ENCODE peak calls at places on chromosomes 5 and 9, in five cellular contexts. O is colonic mucosa, T is GM23248, K is IMR-90, P is astrocyte. Y is an unnamed sample.

GRCh38 chr5:9468070-9468388 is 77.8 kb downstream of the SEMA5A start:
- DNase-seq in P (peak), K (peak), O (peak), T (peak), Y (peak)

GRCh38 chr5:127925916-127926315 is 157.7 kb upstream of the SLC12A2 start:
- DNase-seq in T (peak), O (peak), P (peak), K (no peak), Y (no peak)

GRCh38 chr9:125133403-125134316 is 9.7 kb downstream of the SCAI start:
- DNase-seq in O (no peak), P (no peak), T (no peak), K (peak), Y (peak)

GRCh38 chr5:168552146-168552545 is 23.0 kb downstream of the FBLL1 start:
- DNase-seq in K (peak), P (peak), T (peak), O (no peak), Y (peak)

GRCh38 chr5:67659288-67659687 is 462.7 kb upstream of the CD180 start:
- DNase-seq in T (no peak), O (no peak), K (no peak), P (peak), Y (no peak)

GRCh38 chr9:130239741-130240241 is 25.8 kb upstream of the HMCN2 start:
- DNase-seq in O (no peak), K (peak), T (peak), P (no peak), Y (no peak)

GRCh38 chr5:15170173-15170572 is 298.6 kb upstream of the ANKH start:
- DNase-seq in O (no peak), P (no peak), T (no peak), K (no peak), Y (no peak)

GRCh38 chr5:14174235-14174636 is 31.1 kb downstream of the TRIO start:
- DNase-seq in O (no peak), P (no peak), T (no peak), K (peak), Y (no peak)

GRCh38 chr9:108775901-108776306 is 79.9 kb downstream of the ACTL7B start:
- DNase-seq in O (no peak), P (no peak), T (no peak), K (no peak), Y (peak)

GRCh38 chr9:16384993-16385392 is 485.5 kb downstream of the BNC2 start:
- DNase-seq in O (no peak), P (no peak), T (no peak), K (no peak), Y (no peak)

GRCh38 chr5:447501-447900 is 4.5 kb downstream of the EXOC3 start:
- DNase-seq in T (no peak), P (no peak), O (no peak), K (no peak), Y (no peak)

GRCh38 chr9:16627967-16628366 is 242.5 kb downstream of the BNC2 start:
- DNase-seq in T (peak), P (peak), O (peak), K (peak), Y (peak)

GRCh38 chr5:167665841-167666375 is 625.5 kb upstream of the WWC1 start:
- DNase-seq in O (no peak), K (no peak), P (peak), T (no peak), Y (no peak)

GRCh38 chr5:138705007-138705406 is 48.2 kb upstream of the CTNNA1 start:
- DNase-seq in K (no peak), O (no peak), T (no peak), P (no peak), Y (no peak)

GRCh38 chr5:129670944-129671343 is 77.0 kb upstream of the MINAR2 start:
- DNase-seq in P (peak), O (no peak), K (peak), T (peak), Y (peak)

GRCh38 chr5:38253759-38254158 is 4.6 kb upstream of the EGFLAM start:
- DNase-seq in P (no peak), T (no peak), K (no peak), O (no peak), Y (no peak)

GRCh38 chr9:17394868-17395488 is 183.9 kb upstream of the SH3GL2 start:
- DNase-seq in O (no peak), T (no peak), K (no peak), P (no peak), Y (no peak)

GRCh38 chr9:99296375-99296951 is 74.4 kb downstream of the SEC61B start:
- DNase-seq in O (no peak), K (no peak), P (no peak), T (peak), Y (no peak)

GRCh38 chr5:168712280-168712924 is 133.2 kb upstream of the PANK3 start:
- DNase-seq in K (peak), P (peak), T (peak), O (no peak), Y (peak)

GRCh38 chr5:58988938-58989337 is 406.1 kb downstream of the RAB3C start:
- DNase-seq in P (no peak), T (no peak), K (no peak), O (no peak), Y (no peak)

GRCh38 chr5:2177244-2177643 is 294.5 kb upstream of the IRX4 start:
- DNase-seq in P (no peak), O (no peak), K (no peak), T (no peak), Y (no peak)

GRCh38 chr9:38622083-38622674 is 1.8 kb upstream of the ANKRD18A start:
- DNase-seq in O (peak), T (peak), K (no peak), P (no peak), Y (peak)
- H3K9ac ChIP-seq in O (peak), T (no peak), K (no peak), P (no peak), Y (no peak)

GRCh38 chr9:81801190-81801589 is 111.8 kb upstream of the TLE1 start:
- DNase-seq in T (peak), K (peak), O (no peak), P (peak), Y (no peak)
- H3K9ac ChIP-seq in T (no peak), K (no peak), O (no peak), P (no peak), Y (no peak)

GRCh38 chr5:140989254-140989653 is 23.0 kb downstream of the PCDHAC2 start:
- DNase-seq in K (no peak), O (no peak), P (no peak), T (no peak), Y (no peak)
- H3K9ac ChIP-seq in K (no peak), O (no peak), P (no peak), T (no peak), Y (no peak)

GRCh38 chr5:40410231-40410861 is 269.4 kb upstream of the PTGER4 start:
- DNase-seq in T (no peak), K (peak), O (no peak), P (peak), Y (no peak)

GRCh38 chr5:40413747-40414146 is 266.0 kb upstream of the PTGER4 start:
- DNase-seq in O (no peak), T (peak), P (no peak), K (peak), Y (no peak)

GRCh38 chr5:40414922-40415321 is 264.8 kb upstream of the PTGER4 start:
- DNase-seq in K (no peak), P (no peak), O (no peak), T (no peak), Y (no peak)

GRCh38 chr5:40409600-40409999 is 270.1 kb upstream of the PTGER4 start:
- DNase-seq in P (no peak), T (no peak), O (no peak), K (no peak), Y (no peak)

GRCh38 chr5:40410939-40411635 is 268.6 kb upstream of the PTGER4 start:
- DNase-seq in T (peak), P (peak), O (no peak), K (peak), Y (peak)
- H3K9ac ChIP-seq in T (no peak), P (peak), O (no peak), K (no peak), Y (no peak)

DNA sequence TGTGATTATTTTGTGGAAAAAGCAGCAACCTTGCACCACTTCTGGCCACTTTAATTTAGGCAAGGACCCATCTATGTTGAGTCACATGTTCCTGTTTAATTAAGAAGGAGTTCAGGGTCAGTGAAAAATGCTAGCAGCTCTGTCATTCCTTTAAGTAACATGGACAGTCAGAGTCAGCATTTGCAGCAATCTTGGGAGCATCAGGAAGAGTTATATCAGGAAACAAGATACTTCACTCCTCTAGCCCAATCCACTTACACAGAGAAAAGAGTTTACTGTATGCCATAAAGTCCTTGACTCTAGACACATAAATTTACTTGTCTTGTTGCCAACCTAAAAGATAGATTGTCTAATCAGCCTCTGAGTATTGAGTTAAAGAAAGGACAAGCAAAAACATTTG is 266.8 kb downstream of the PJA2 start:
- DNase-seq in O (no peak), K (peak), T (peak), P (no peak), Y (no peak)
- H3K9ac ChIP-seq in O (no peak), K (no peak), T (no peak), P (no peak), Y (peak)

GRCh38 chr9:94150279-94150828 is 66.1 kb downstream of the PTPDC1 start:
- DNase-seq in T (no peak), P (no peak), O (no peak), K (no peak), Y (no peak)

GRCh38 chr9:94150890-94151660 is 66.8 kb downstream of the PTPDC1 start:
- DNase-seq in P (no peak), K (no peak), T (peak), O (no peak), Y (peak)

GRCh38 chr9:94149696-94150095 is 65.4 kb downstream of the PTPDC1 start:
- DNase-seq in K (no peak), O (no peak), P (no peak), T (no peak), Y (no peak)

GRCh38 chr9:94147776-94148175 is 63.5 kb downstream of the PTPDC1 start:
- DNase-seq in P (no peak), O (no peak), T (no peak), K (no peak), Y (no peak)

DNA sequence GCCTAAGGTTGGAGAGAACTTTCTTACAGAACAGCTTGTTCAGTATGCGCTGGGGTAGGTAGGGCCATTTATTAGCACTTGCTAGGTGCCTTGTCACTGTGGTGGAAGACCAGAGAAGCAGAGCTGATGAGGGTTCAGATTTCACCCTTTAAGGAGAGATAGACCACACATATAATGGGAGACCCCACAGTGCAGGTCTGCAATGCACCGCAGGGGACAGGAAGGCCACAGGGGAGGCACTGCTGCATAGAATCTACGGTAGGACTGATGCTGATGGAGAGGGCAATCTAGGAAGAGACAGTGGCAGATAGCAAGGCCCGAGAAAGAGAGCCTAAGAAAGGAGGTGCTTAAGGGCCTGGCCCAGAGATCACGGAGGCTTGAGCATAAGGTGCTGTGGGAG is 64.2 kb downstream of the PTPDC1 start:
- DNase-seq in P (no peak), O (no peak), T (no peak), K (no peak), Y (no peak)
- H3K9ac ChIP-seq in P (no peak), O (no peak), T (no peak), K (no peak), Y (no peak)

Y was measured in adipocyte.